ENCODE peak calls at places on chromosomes 4 and X, in ten cellular contexts. Q is T-helper 2 cell, H is epithelial cell of esophagus, W is left cardiac atrium, C is posterior cingulate gyrus, P is retina, B is AG09319, A is H9, O is ureter, M is iPS DF 6.9. Z is an unnamed sample.

GRCh38 chrX:30483996-30484395 is 93.6 kb downstream of the TASL start:
- DNase-seq in A (no peak), H (no peak), Q (no peak), P (no peak), B (no peak), W (no peak), C (no peak), O (no peak), M (no peak), Z (no peak)

GRCh38 chr4:148443550-148444295 is 1.5 kb upstream of the NR3C2 start:
- DNase-seq in W (peak), M (no peak), B (no peak), C (peak), H (peak), P (peak), A (no peak), Q (peak), O (peak), Z (no peak)

GRCh38 chr4:169492436-169493163 is 119.8 kb downstream of the NEK1 start:
- DNase-seq in M (peak), P (no peak), Q (no peak), C (peak), H (peak), B (no peak), W (no peak), A (peak), O (no peak), Z (peak)

GRCh38 chr4:186738421-186738820 is 14.8 kb upstream of the FAT1 start:
- DNase-seq in H (no peak), O (no peak), B (no peak), P (no peak), W (no peak), A (no peak), M (no peak), C (no peak), Q (no peak), Z (no peak)

GRCh38 chr4:101037249-101037648 is 310.1 kb downstream of the PPP3CA start:
- DNase-seq in M (no peak), H (peak), Q (no peak), A (no peak), P (no peak), C (no peak), B (no peak), W (no peak), O (no peak), Z (no peak)

GRCh38 chr4:100462206-100462605 is 55.6 kb downstream of the EMCN start:
- DNase-seq in M (no peak), Q (no peak), H (peak), P (no peak), O (no peak), A (no peak), W (no peak), C (no peak), B (no peak), Z (no peak)

GRCh38 chrX:24696241-24696640 is 2.5 kb downstream of the POLA1 start:
- DNase-seq in C (no peak), B (no peak), H (no peak), A (no peak), O (no peak), Q (no peak), M (no peak), P (no peak), W (no peak), Z (no peak)

GRCh38 chr4:53747401-53747800 is 156.1 kb upstream of the LNX1 start:
- DNase-seq in C (no peak), W (no peak), H (no peak), P (no peak), A (no peak), M (no peak), O (no peak), B (no peak), Q (no peak), Z (no peak)

GRCh38 chr4:185679523-185679922 is 132.5 kb downstream of the SORBS2 start:
- DNase-seq in B (no peak), W (no peak), A (no peak), C (no peak), P (no peak), H (no peak), M (no peak), O (no peak), Q (no peak), Z (no peak)

GRCh38 chrX:105527759-105528158 is 294.6 kb upstream of the NRK start:
- DNase-seq in P (no peak), W (no peak), Q (no peak), O (no peak), A (no peak), H (no peak), C (no peak), M (no peak), B (no peak), Z (peak)

GRCh38 chr4:142379277-142380051 is 466.6 kb downstream of the INPP4B start:
- DNase-seq in H (peak), O (no peak), A (no peak), C (no peak), P (no peak), M (no peak), W (no peak), B (peak), Q (no peak), Z (peak)